ENCODE peak calls at places on chromosomes 2 and 18, in ten cellular contexts. N is K562, P is esophagus muscularis mucosa, H is A549, F is transverse colon, M is sigmoid colon, S is tibial nerve, U is suprapubic skin, O is stomach, W is SK-N-SH. Y is an unnamed sample. For H3K4me1, the result is how much of the 10 kb centered on the place peaks cover.

GRCh38 chr18:10893761-10894160 is 255.6 kb downstream of the PIEZO2 start:
- DNase-seq in O (no peak), H (no peak), S (no peak), U (no peak), N (no peak), F (no peak), W (no peak), M (no peak), P (peak), Y (no peak)

GRCh38 chr2:162127422-162127821 is 24.6 kb downstream of the GCG start:
- DNase-seq in O (no peak), F (no peak), W (no peak), M (no peak), H (no peak), N (no peak), U (no peak), P (no peak), S (no peak), Y (no peak)

GRCh38 chr2:206693399-206694137 is 24.6 kb downstream of the DYTN start:
- DNase-seq in F (no peak), U (no peak), O (no peak), N (peak), P (no peak), M (no peak), S (no peak), W (peak), H (peak), Y (peak)

GRCh38 chr2:207655000-207655399 is 29.8 kb upstream of the METTL21A start:
- DNase-seq in M (no peak), N (no peak), F (no peak), W (no peak), H (no peak), P (no peak), U (no peak), S (no peak), O (no peak), Y (no peak)

GRCh38 chr2:26982102-26982742 is 11.8 kb downstream of the MAPRE3 start:
- DNase-seq in W (peak), M (peak), U (no peak), P (peak), N (peak), H (peak), O (peak), S (no peak), F (peak), Y (peak)

GRCh38 chr18:66966171-66966570 is 362.3 kb upstream of the CDH19 start:
- DNase-seq in U (no peak), O (no peak), S (no peak), N (no peak), W (no peak), P (no peak), H (no peak), M (no peak), F (no peak), Y (no peak)

GRCh38 chr2:88191722-88192042 is 21.5 kb downstream of the THNSL2 start:
- DNase-seq in O (no peak), M (no peak), S (no peak), H (no peak), P (no peak), W (no peak), F (no peak), N (no peak), U (no peak), Y (no peak)

GRCh38 chr2:152234277-152234676 is 58.7 kb upstream of the STAM2 start:
- DNase-seq in M (no peak), N (no peak), S (no peak), P (no peak), F (no peak), W (no peak), U (no peak), H (no peak), O (no peak), Y (no peak)

GRCh38 chr2:19652811-19653210 is 249.0 kb downstream of the TTC32 start:
- DNase-seq in H (no peak), N (no peak), U (no peak), M (no peak), O (no peak), W (no peak), S (no peak), P (no peak), F (no peak), Y (no peak)

GRCh38 chr2:25389161-25389560 is 47.4 kb upstream of the DNMT3A start:
- DNase-seq in M (no peak), P (no peak), H (no peak), O (no peak), S (no peak), W (no peak), F (no peak), N (no peak), U (no peak), Y (no peak)

GRCh38 chr2:36357506-36358316 is 2.1 kb downstream of the CRIM1 start:
- DNase-seq in M (peak), S (no peak), O (no peak), U (no peak), F (peak), W (peak), H (peak), N (no peak), P (no peak), Y (peak)

GRCh38 chr2:32418777-32419176 is 62.0 kb downstream of the BIRC6 start:
- DNase-seq in W (no peak), F (no peak), O (no peak), N (no peak), P (no peak), H (peak), U (no peak), M (no peak), S (no peak), Y (no peak)
- TF ChIP-seq EP300 in W (no peak), F (no peak), O (no peak), N (no peak), P (no peak), H (no peak), U (no peak), M (no peak), S (no peak), Y (no peak)

GRCh38 chr2:9627310-9627709 is 3.5 kb downstream of the YWHAQ start:
- DNase-seq in P (no peak), F (no peak), N (no peak), U (no peak), H (no peak), O (no peak), W (no peak), S (no peak), M (no peak), Y (no peak)
- H3K4me1 ChIP-seq in P (under half), F (half or more), N (under half), U (half or more), H (half or more), O (under half), W (under half), S (under half), M (under half), Y (under half)

GRCh38 chr2:62181836-62182235 is 14.1 kb upstream of the B3GNT2 start:
- DNase-seq in N (no peak), H (no peak), F (no peak), W (no peak), O (no peak), S (no peak), M (no peak), P (no peak), U (no peak), Y (no peak)
- TF ChIP-seq EP300 in N (no peak), H (no peak), F (no peak), W (no peak), O (no peak), S (no peak), M (no peak), P (no peak), U (no peak), Y (no peak)

DNA sequence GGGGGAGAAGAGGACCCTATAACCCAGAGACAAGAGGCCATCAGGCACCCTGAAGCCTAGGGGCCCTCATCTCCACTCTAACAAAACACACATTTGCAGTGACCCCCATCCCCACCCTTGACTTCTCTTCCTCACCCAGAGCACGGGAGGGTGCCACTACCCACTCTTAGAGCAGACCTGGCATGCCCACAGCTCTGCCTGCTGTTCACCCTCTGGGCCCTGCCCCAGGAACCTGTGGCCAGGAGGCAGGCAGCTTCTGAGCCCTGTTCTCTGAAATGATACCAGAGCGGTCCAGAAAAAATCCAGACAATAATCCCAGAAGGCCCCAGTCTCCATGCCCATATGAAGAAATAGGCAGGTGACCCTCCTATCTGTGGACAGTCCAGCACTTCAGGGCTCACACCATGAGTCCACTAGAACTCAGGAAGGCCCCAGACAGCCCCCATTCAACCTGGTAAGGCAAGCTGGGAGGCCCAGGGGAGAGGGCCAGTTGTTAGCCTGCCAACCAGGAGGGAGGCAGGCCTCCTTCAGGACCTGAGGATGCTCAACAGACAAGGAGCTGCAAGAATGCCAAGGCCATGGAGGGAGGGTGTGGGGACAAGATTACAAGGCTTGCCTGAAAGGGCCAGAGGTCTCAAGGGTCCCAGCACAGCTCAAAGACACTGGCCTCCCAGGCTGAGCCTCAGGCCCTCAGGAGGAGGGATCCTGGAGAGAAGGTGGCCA is 75.0 kb downstream of the TNS1 start:
- DNase-seq in P (no peak), S (no peak), U (no peak), M (no peak), F (no peak), N (no peak), O (no peak), W (no peak), H (no peak), Y (no peak)
- H3K4me1 ChIP-seq in P (half or more), S (under half), U (half or more), M (under half), F (half or more), N (under half), O (half or more), W (under half), H (under half), Y (under half)

DNA sequence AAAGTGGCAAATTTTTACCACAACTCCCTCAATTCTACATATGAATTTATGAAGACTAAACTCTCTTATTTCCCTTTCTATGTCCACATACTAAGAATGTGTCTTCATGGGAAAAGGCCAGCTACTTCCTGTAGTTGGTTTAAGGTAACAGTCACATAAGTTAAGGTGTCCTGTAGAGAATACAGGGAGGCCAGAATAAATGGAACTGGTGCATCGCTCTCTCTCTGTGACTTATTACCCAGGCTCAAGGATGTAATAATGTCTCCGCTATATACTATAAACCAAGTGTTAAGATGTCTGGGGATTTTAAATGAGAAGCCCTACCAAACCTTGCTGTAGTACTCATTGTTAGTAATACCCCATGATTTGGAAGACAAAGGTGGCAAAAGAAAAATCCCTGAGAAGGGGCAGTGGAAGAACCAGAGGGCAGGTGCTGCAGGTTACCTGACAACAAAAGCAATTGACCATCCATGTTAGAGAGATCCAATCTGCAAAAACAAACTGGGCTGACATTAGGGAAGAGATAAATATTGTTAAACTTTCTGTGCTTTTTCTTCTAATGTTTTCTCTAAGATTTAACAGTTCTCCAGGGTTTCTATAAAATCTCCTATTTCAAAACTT is 372.8 kb downstream of the TMX3 start:
- DNase-seq in W (no peak), M (no peak), U (no peak), P (no peak), F (no peak), N (no peak), O (no peak), H (no peak), S (no peak), Y (no peak)
- TF ChIP-seq EP300 in W (no peak), M (no peak), U (no peak), P (no peak), F (no peak), N (no peak), O (no peak), H (no peak), S (no peak), Y (no peak)

GRCh38 chr2:219001100-219001576 is 7.9 kb upstream of the CRYBA2 start:
- DNase-seq in O (no peak), M (no peak), N (no peak), H (no peak), U (no peak), W (no peak), F (no peak), P (no peak), S (no peak), Y (no peak)
- H3K4me1 ChIP-seq in O (under half), M (under half), N (under half), H (under half), U (under half), W (under half), F (under half), P (under half), S (under half), Y (under half)

GRCh38 chr2:42567806-42568429 is 514 bp upstream of the MTA3 start:
- DNase-seq in S (no peak), M (peak), O (peak), W (no peak), U (peak), F (peak), P (no peak), H (no peak), N (no peak), Y (peak)

GRCh38 chr2:42569883-42570282 is 1.5 kb downstream of the MTA3 start:
- DNase-seq in W (peak), S (no peak), N (no peak), F (no peak), U (no peak), O (no peak), M (no peak), H (no peak), P (no peak), Y (no peak)

GRCh38 chr2:42568431-42569115 is at the start of gene MTA3:
- DNase-seq in S (peak), M (peak), W (peak), U (peak), H (peak), N (peak), O (peak), P (no peak), F (peak), Y (peak)

GRCh38 chr2:42567389-42567788 is 1.0 kb upstream of the MTA3 start:
- DNase-seq in F (no peak), O (no peak), M (no peak), P (no peak), U (no peak), H (no peak), W (no peak), N (no peak), S (no peak), Y (no peak)

GRCh38 chr2:42569116-42569711 is 782 bp downstream of the MTA3 start:
- DNase-seq in U (peak), O (peak), S (no peak), F (peak), W (peak), M (peak), N (peak), P (no peak), H (peak), Y (peak)
- TF ChIP-seq EP300 in U (no peak), O (no peak), S (no peak), F (no peak), W (no peak), M (no peak), N (no peak), P (no peak), H (no peak), Y (no peak)

DNA sequence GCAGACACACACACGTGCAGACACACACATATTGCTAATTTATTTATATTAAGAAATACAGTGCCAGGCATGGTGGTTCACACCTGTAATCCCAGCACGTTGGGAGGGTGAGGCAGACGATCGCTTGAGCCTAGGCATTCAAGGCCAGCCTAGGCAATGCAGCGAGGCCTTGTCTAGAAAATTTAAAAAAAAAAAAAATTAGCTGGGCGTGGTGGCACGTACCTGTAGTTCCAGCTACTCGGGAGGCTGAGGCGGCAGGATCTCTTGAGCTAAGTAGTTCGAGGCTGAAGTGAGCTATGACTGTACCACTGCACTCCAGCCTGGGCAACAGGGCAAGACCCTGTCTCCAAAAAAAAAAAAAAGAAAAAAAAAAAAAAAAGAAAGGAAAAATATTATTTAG is 28.8 kb downstream of the ANXA4 start:
- DNase-seq in O (no peak), P (no peak), H (no peak), M (no peak), F (no peak), S (no peak), U (no peak), W (no peak), N (no peak), Y (no peak)
- H3K4me1 ChIP-seq in O (half or more), P (under half), H (half or more), M (under half), F (half or more), S (under half), U (half or more), W (under half), N (under half), Y (under half)

GRCh38 chr2:29052811-29053210 is 21.5 kb downstream of the PCARE start:
- DNase-seq in O (no peak), N (no peak), U (no peak), W (no peak), H (no peak), S (no peak), P (no peak), M (peak), F (no peak), Y (no peak)

GRCh38 chr2:29053223-29053622 is 21.1 kb downstream of the PCARE start:
- DNase-seq in P (no peak), O (no peak), F (no peak), H (no peak), W (peak), S (no peak), N (no peak), M (peak), U (no peak), Y (no peak)

GRCh38 chr2:29053680-29054400 is 20.5 kb downstream of the PCARE start:
- DNase-seq in W (peak), F (no peak), U (no peak), O (no peak), P (no peak), H (peak), S (no peak), N (no peak), M (peak), Y (no peak)

GRCh38 chr2:29051730-29052129 is 22.6 kb downstream of the PCARE start:
- DNase-seq in H (no peak), N (no peak), U (no peak), O (no peak), F (no peak), W (no peak), P (no peak), S (no peak), M (peak), Y (no peak)

GRCh38 chr2:29050591-29050990 is 23.7 kb downstream of the PCARE start:
- DNase-seq in W (no peak), H (no peak), U (no peak), S (no peak), P (no peak), N (no peak), M (peak), O (no peak), F (no peak), Y (no peak)
- TF ChIP-seq EP300 in W (no peak), H (no peak), U (no peak), S (no peak), P (no peak), N (no peak), M (no peak), O (no peak), F (no peak), Y (no peak)

GRCh38 chr2:98505991-98506664 is 61.5 kb downstream of the INPP4A start:
- DNase-seq in F (no peak), U (no peak), S (no peak), N (no peak), P (no peak), M (peak), W (no peak), H (no peak), O (no peak), Y (no peak)
- H3K4me1 ChIP-seq in F (half or more), U (under half), S (under half), N (under half), P (half or more), M (under half), W (under half), H (under half), O (under half), Y (under half)

Y was measured in ovary.